ENCODE peak calls at places on chromosomes 1 and 21, in nine cellular contexts. M is transverse colon, K is gastrocnemius medialis, F is suprapubic skin, W is NB4, T is K562, X is body of pancreas, I is stomach, B is A549. L is an unnamed sample.

GRCh38 chr1:35570589-35571137 is 2.5 kb upstream of the TFAP2E start:
- DNase-seq in F (no peak), W (no peak), I (no peak), M (no peak), T (no peak), X (no peak), K (no peak), B (no peak), L (no peak)

GRCh38 chr1:202623075-202623474 is 87.2 kb downstream of the SYT2 start:
- DNase-seq in T (peak), F (no peak), B (no peak), K (peak), X (no peak), W (peak), I (no peak), M (no peak), L (no peak)

GRCh38 chr21:45282283-45283018 is 5.2 kb downstream of the POFUT2 start:
- DNase-seq in K (no peak), I (peak), F (peak), X (no peak), M (peak), B (no peak), T (no peak), W (no peak), L (peak)

GRCh38 chr1:153697191-153697872 is 18.8 kb downstream of the NPR1 start:
- DNase-seq in X (peak), W (peak), F (no peak), T (peak), K (no peak), B (no peak), M (no peak), I (no peak), L (no peak)

GRCh38 chr1:62905872-62906271 is 121.9 kb downstream of the ATG4C start:
- DNase-seq in W (no peak), X (no peak), T (no peak), M (no peak), I (no peak), K (no peak), B (no peak), F (no peak), L (no peak)

GRCh38 chr1:53411541-53412152 is 47.6 kb upstream of the DMRTB1 start:
- DNase-seq in K (no peak), B (no peak), W (no peak), X (no peak), I (no peak), T (no peak), F (no peak), M (no peak), L (peak)

GRCh38 chr1:212692774-212693644 is 6.6 kb downstream of the BATF3 start:
- DNase-seq in F (no peak), M (no peak), W (no peak), I (no peak), T (no peak), K (no peak), B (peak), X (no peak), L (no peak)

GRCh38 chr1:183218981-183219621 is 33.0 kb downstream of the LAMC2 start:
- DNase-seq in I (peak), M (peak), B (no peak), F (no peak), K (peak), X (no peak), W (peak), T (no peak), L (peak)

GRCh38 chr1:205147191-205147590 is 25.4 kb upstream of the RBBP5 start:
- DNase-seq in K (no peak), M (no peak), X (no peak), F (no peak), T (no peak), W (no peak), I (no peak), B (no peak), L (no peak)

GRCh38 chr1:94864821-94865220 is 44.7 kb downstream of the SLC44A3 start:
- DNase-seq in B (no peak), X (peak), K (no peak), F (no peak), I (no peak), W (no peak), M (no peak), T (no peak), L (peak)

GRCh38 chr21:15825699-15826098 is 95.9 kb downstream of the USP25 start:
- DNase-seq in M (no peak), W (no peak), B (no peak), I (no peak), T (no peak), F (no peak), X (no peak), K (no peak), L (no peak)

GRCh38 chr21:44814498-44815023 is 3.3 kb downstream of the SUMO3 start:
- DNase-seq in T (no peak), M (no peak), F (no peak), B (no peak), X (no peak), K (no peak), I (no peak), W (no peak), L (no peak)

GRCh38 chr1:115289940-115290339 is 48.1 kb downstream of the NGF start:
- DNase-seq in X (no peak), I (no peak), F (no peak), T (no peak), W (no peak), M (no peak), B (no peak), K (no peak), L (no peak)

GRCh38 chr1:205440476-205441317 is 15.1 kb downstream of the BLACAT1 start:
- DNase-seq in I (peak), K (no peak), F (no peak), M (peak), T (peak), W (peak), B (no peak), X (peak), L (peak)

GRCh38 chr1:30912913-30913652 is 4.5 kb upstream of the SDC3 start:
- DNase-seq in K (peak), F (no peak), W (peak), M (peak), X (peak), I (peak), B (no peak), T (no peak), L (peak)

GRCh38 chr1:117892512-117892911 is 36.9 kb downstream of the GDAP2 start:
- DNase-seq in M (no peak), W (no peak), F (no peak), B (no peak), X (no peak), T (no peak), I (no peak), K (no peak), L (no peak)

GRCh38 chr1:183385746-183386145 is 32.4 kb downstream of the NMNAT2 start:
- DNase-seq in W (peak), T (no peak), I (no peak), B (no peak), M (no peak), F (no peak), K (no peak), X (no peak), L (no peak)

GRCh38 chr1:32239335-32239734 is 7.7 kb upstream of the FAM167B start:
- DNase-seq in K (no peak), W (no peak), X (peak), B (no peak), I (no peak), T (no peak), M (peak), F (no peak), L (no peak)

GRCh38 chr1:228452194-228453021 is 34.8 kb upstream of the RNF187 start:
- DNase-seq in M (no peak), F (no peak), I (no peak), X (no peak), T (peak), W (peak), K (no peak), B (no peak), L (no peak)

GRCh38 chr1:53799141-53799540 is 39.0 kb downstream of the NDC1 start:
- DNase-seq in K (no peak), F (no peak), W (no peak), T (no peak), X (no peak), I (no peak), M (no peak), B (no peak), L (no peak)

GRCh38 chr1:29793101-29793546 is 556.8 kb downstream of the PTPRU start:
- DNase-seq in M (peak), F (no peak), K (peak), X (peak), B (peak), T (peak), W (peak), I (peak), L (peak)

GRCh38 chr1:171372418-171373088 is 58.6 kb downstream of the FMO4 start:
- DNase-seq in W (no peak), M (no peak), F (no peak), X (no peak), I (no peak), K (no peak), T (no peak), B (no peak), L (no peak)

GRCh38 chr1:78649628-78650027 is at the start of gene IFI44:
- DNase-seq in W (peak), F (peak), K (peak), X (peak), B (no peak), I (peak), T (no peak), M (peak), L (peak)

GRCh38 chr1:189357317-189357716 is 1120.3 kb downstream of the BRINP3 start:
- DNase-seq in W (no peak), K (no peak), T (no peak), I (no peak), B (no peak), X (no peak), M (no peak), F (no peak), L (no peak)

GRCh38 chr1:25001125-25001915 is 71.2 kb upstream of the RUNX3 start:
- DNase-seq in X (no peak), K (no peak), F (no peak), T (no peak), W (peak), M (no peak), B (no peak), I (no peak), L (no peak)

GRCh38 chr21:46059195-46059594 is 38.7 kb upstream of the COL6A2 start:
- DNase-seq in W (no peak), F (no peak), K (no peak), T (no peak), X (no peak), I (no peak), M (no peak), B (no peak), L (no peak)

GRCh38 chr1:208682664-208683013 is 438.5 kb upstream of the PLXNA2 start:
- DNase-seq in K (no peak), B (no peak), I (no peak), T (no peak), M (peak), W (no peak), X (no peak), F (no peak), L (no peak)

GRCh38 chr1:150110066-150110465 is 39.6 kb upstream of the PLEKHO1 start:
- DNase-seq in W (no peak), T (no peak), K (no peak), F (no peak), I (no peak), X (no peak), M (no peak), B (no peak), L (no peak)

GRCh38 chr1:27568247-27569087 is 35.5 kb downstream of the AHDC1 start:
- DNase-seq in I (peak), K (peak), T (peak), X (peak), F (peak), M (peak), W (peak), B (peak), L (peak)

GRCh38 chr1:167713330-167714081 is 8.3 kb upstream of the MPZL1 start:
- DNase-seq in X (peak), B (no peak), M (peak), W (peak), I (no peak), T (no peak), K (no peak), F (no peak), L (peak)

GRCh38 chr1:17914142-17914541 is 159.0 kb downstream of the ACTL8 start:
- DNase-seq in I (no peak), K (no peak), T (no peak), W (no peak), F (peak), X (no peak), M (no peak), B (no peak), L (no peak)

GRCh38 chr1:25476186-25477097 is 45.7 kb downstream of the MACO1 start:
- DNase-seq in F (no peak), X (no peak), W (no peak), M (no peak), B (no peak), K (no peak), T (no peak), I (no peak), L (no peak)

GRCh38 chr1:17893891-17894631 is 138.9 kb downstream of the ACTL8 start:
- DNase-seq in B (no peak), K (no peak), T (no peak), X (no peak), F (peak), W (no peak), M (no peak), I (no peak), L (peak)

GRCh38 chr1:97245682-97246081 is 524.1 kb downstream of the PTBP2 start:
- DNase-seq in K (no peak), X (no peak), M (no peak), B (no peak), I (no peak), F (no peak), W (no peak), T (no peak), L (no peak)

GRCh38 chr1:244599937-244600350 is 53.0 kb upstream of the DESI2 start:
- DNase-seq in X (peak), B (peak), F (no peak), W (peak), M (peak), K (peak), T (peak), I (peak), L (peak)

GRCh38 chr1:239125027-239125426 is 261.3 kb upstream of the CHRM3 start:
- DNase-seq in I (no peak), B (no peak), W (no peak), X (no peak), F (no peak), K (no peak), T (no peak), M (no peak), L (no peak)

DNA sequence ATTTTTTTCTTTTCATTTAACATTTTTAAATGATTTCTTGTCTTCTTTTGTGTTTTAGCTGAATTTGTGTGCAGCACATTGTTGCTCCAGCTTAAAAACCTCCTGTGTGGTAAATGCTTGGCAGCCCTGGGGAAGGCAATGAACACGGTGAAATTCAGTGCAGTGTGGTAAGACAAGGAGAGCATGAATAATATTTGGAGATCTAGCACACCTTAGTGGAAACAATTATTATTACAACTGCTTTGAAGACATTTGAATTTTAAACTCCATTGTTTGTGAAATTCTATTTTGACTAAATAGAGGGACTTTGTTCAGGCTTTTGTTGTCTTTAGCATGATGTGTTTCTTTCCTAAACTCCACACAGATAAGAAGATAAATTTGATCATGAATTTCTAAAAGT is 242.6 kb upstream of the CXADR start:
- DNase-seq in I (no peak), M (no peak), K (peak), F (no peak), X (no peak), W (peak), B (peak), T (no peak), L (peak)
- TF ChIP-seq CTCF in I (no peak), M (peak), K (peak), F (peak), X (peak), W (no peak), B (peak), T (peak), L (no peak)

GRCh38 chr21:32807717-32808380 is 36.3 kb upstream of the PAXBP1 start:
- DNase-seq in F (no peak), B (no peak), I (no peak), X (no peak), T (no peak), W (peak), K (no peak), M (peak), L (no peak)
- H3K4me3 ChIP-seq in F (no peak), B (no peak), I (no peak), X (no peak), T (no peak), W (no peak), K (no peak), M (no peak), L (no peak)

GRCh38 chr1:161440312-161440894 is 64.9 kb upstream of the FCGR2A start:
- DNase-seq in I (peak), M (peak), F (no peak), T (peak), X (peak), K (no peak), B (peak), W (peak), L (peak)
- TF ChIP-seq POLR2A in I (no peak), M (no peak), F (no peak), T (peak), X (no peak), K (no peak), B (peak), W (peak), L (no peak)

GRCh38 chr21:41611966-41612606 is 104.1 kb upstream of the TMPRSS2 start:
- DNase-seq in B (peak), W (peak), F (no peak), M (peak), X (peak), T (peak), I (peak), K (no peak), L (no peak)
- TF ChIP-seq CTCF in B (no peak), W (peak), F (no peak), M (no peak), X (no peak), T (no peak), I (no peak), K (no peak), L (peak)